ENCODE peak calls at places on chromosomes 11 and 22, in four cellular contexts. Y is BJ, M is GM19239, F is nephron progenitor cell. K is an unnamed sample.
A peak's percentile ranks its signal among the peaks of the same experiment; 100 is the strongest.

GRCh38 chr22:46070722-46071450 is 79.4 kb upstream of the PPARA start:
- DNase-seq in Y (no peak), M (peak; percentile 70), F (peak; percentile 60), K (no peak)

GRCh38 chr22:46914916-46915894 is 152.8 kb downstream of the TBC1D22A start:
- DNase-seq in Y (no peak), M (no peak), F (no peak), K (no peak)

GRCh38 chr11:111363985-111364384 is 15.1 kb downstream of the POU2AF1 start:
- DNase-seq in Y (no peak), M (no peak), F (no peak), K (no peak)

GRCh38 chr11:69497221-69497787 is 15.8 kb downstream of the LINC01488 start:
- DNase-seq in Y (peak; percentile 87), M (no peak), F (peak; percentile 48), K (peak; percentile 86)

GRCh38 chr11:34166806-34167740 is 61.6 kb downstream of the NAT10 start:
- DNase-seq in Y (no peak), M (no peak), F (no peak), K (no peak)

GRCh38 chr11:115712296-115712695 is 208.1 kb upstream of the CADM1 start:
- DNase-seq in Y (no peak), M (no peak), F (no peak), K (no peak)

GRCh38 chr22:23772315-23773246 is at the start of gene MMP11:
- DNase-seq in Y (no peak), M (no peak), F (peak; percentile 79), K (peak; percentile 42)

GRCh38 chr22:49934144-49934890 is 15.9 kb downstream of the CRELD2 start:
- DNase-seq in Y (no peak), M (no peak), F (no peak), K (no peak)

GRCh38 chr11:47724041-47724729 is 9.0 kb upstream of the AGBL2 start:
- DNase-seq in Y (no peak), M (no peak), F (no peak), K (no peak)

GRCh38 chr11:111064118-111064517 is 181.4 kb upstream of the POU2AF2 start:
- DNase-seq in Y (peak; percentile 60), M (no peak), F (no peak), K (no peak)

GRCh38 chr22:39292561-39293074 is 26.8 kb downstream of the RPL3 start:
- DNase-seq in Y (peak; percentile 68), M (no peak), F (peak; percentile 68), K (peak; percentile 94)

GRCh38 chr11:9053631-9054030 is 37.8 kb downstream of the SCUBE2 start:
- DNase-seq in Y (peak; percentile 37), M (no peak), F (no peak), K (no peak)

GRCh38 chr11:70509476-70509875 is 111.1 kb downstream of the CTTN start:
- DNase-seq in Y (no peak), M (no peak), F (no peak), K (no peak)

GRCh38 chr11:65532388-65533064 is 7.6 kb downstream of the SCYL1 start:
- DNase-seq in Y (no peak), M (no peak), F (no peak), K (no peak)

GRCh38 chr11:95565692-95566091 is 223.9 kb downstream of the FAM76B start:
- DNase-seq in Y (no peak), M (no peak), F (no peak), K (no peak)

GRCh38 chr22:23608583-23608982 is 23.5 kb downstream of the DRICH1 start:
- DNase-seq in Y (no peak), M (no peak), F (peak; percentile 85), K (no peak)

GRCh38 chr11:126502159-126502558 is 146.7 kb downstream of the ST3GAL4 start:
- DNase-seq in Y (no peak), M (no peak), F (no peak), K (no peak)

GRCh38 chr11:119991669-119992068 is 146.2 kb downstream of the TRIM29 start:
- DNase-seq in Y (no peak), M (no peak), F (peak; percentile 42), K (no peak)

GRCh38 chr11:42524534-42525227 is 787.1 kb upstream of the API5 start:
- DNase-seq in Y (peak; percentile 5), M (peak; percentile 12), F (peak; percentile 73), K (peak; percentile 58)

GRCh38 chr22:50722716-50723428 is 15.1 kb upstream of the ACR start:
- DNase-seq in Y (no peak), M (no peak), F (no peak), K (no peak)

GRCh38 chr22:20956258-20957117 is 10.6 kb upstream of the AIFM3 start:
- DNase-seq in Y (no peak), M (no peak), F (no peak), K (no peak)

GRCh38 chr11:112157274-112157766 is 6.6 kb downstream of the IL18 start:
- DNase-seq in Y (peak; percentile 99), M (no peak), F (no peak), K (peak; percentile 68)

GRCh38 chr11:95507794-95508193 is 276.8 kb upstream of the SESN3 start:
- DNase-seq in Y (no peak), M (no peak), F (no peak), K (no peak)

GRCh38 chr11:75350743-75351540 is 519 bp downstream of the ARRB1 start:
- DNase-seq in Y (no peak), M (no peak), F (peak; percentile 40), K (no peak)

GRCh38 chr11:61092280-61092766 is 10.0 kb upstream of the CD5 start:
- DNase-seq in Y (no peak), M (peak; percentile 40), F (no peak), K (no peak)

GRCh38 chr22:40753114-40753513 is 66.0 kb downstream of the SLC25A17 start:
- DNase-seq in Y (no peak), M (no peak), F (no peak), K (no peak)

GRCh38 chr22:25735657-25736056 is 6.3 kb upstream of the MYO18B start:
- DNase-seq in Y (no peak), M (no peak), F (no peak), K (no peak)

GRCh38 chr11:119729581-119730346 is 764 bp upstream of the NECTIN1 start:
- DNase-seq in Y (peak; percentile 30), M (no peak), F (no peak), K (peak; percentile 56)

GRCh38 chr11:69931994-69932910 is 113.0 kb upstream of the FGF3 start:
- DNase-seq in Y (no peak), M (no peak), F (no peak), K (no peak)

GRCh38 chr11:123351375-123351774 is 78.7 kb upstream of the GRAMD1B start:
- DNase-seq in Y (no peak), M (no peak), F (peak; percentile 20), K (peak; percentile 25)

GRCh38 chr22:17098379-17098819 is 13.6 kb downstream of the IL17RA start:
- DNase-seq in Y (no peak), M (no peak), F (no peak), K (no peak)

GRCh38 chr22:46079861-46080821 is 70.2 kb upstream of the PPARA start:
- DNase-seq in Y (no peak), M (no peak), F (no peak), K (no peak)

GRCh38 chr22:20937794-20938148 is 20.6 kb downstream of the CRKL start:
- DNase-seq in Y (no peak), M (no peak), F (no peak), K (no peak)